ENCODE peak calls at places on chromosomes 7 and 10, in four cellular contexts. Q is heart right ventricle, R is SK-N-SH, E is MM.1S. S is an unnamed sample.

GRCh38 chr10:131568866-131569265 is 257.3 kb upstream of the TCERG1L start:
- DNase-seq in R (no peak), E (no peak), Q (no peak), S (no peak)

GRCh38 chr10:4453950-4454349 is 372.1 kb upstream of the AKR1E2 start:
- DNase-seq in Q (no peak), R (no peak), E (no peak), S (no peak)

GRCh38 chr10:14327535-14327934 is 3.2 kb downstream of the FRMD4A start:
- DNase-seq in R (peak; percentile 24), Q (no peak), E (no peak), S (no peak)

GRCh38 chr10:131199646-131200045 is 111.9 kb downstream of the TCERG1L start:
- DNase-seq in R (no peak), E (no peak), Q (no peak), S (no peak)

GRCh38 chr10:103083266-103083976 is 109.7 kb downstream of the NT5C2 start:
- DNase-seq in E (no peak), Q (no peak), R (no peak), S (no peak)

GRCh38 chr7:69359003-69359555 is 239.2 kb upstream of the AUTS2 start:
- DNase-seq in Q (no peak), R (no peak), E (no peak), S (no peak)

GRCh38 chr7:41117431-41117830 is 585.5 kb downstream of the INHBA start:
- DNase-seq in E (no peak), R (no peak), Q (no peak), S (no peak)

GRCh38 chr10:113056468-113057021 is 106.5 kb downstream of the TCF7L2 start:
- DNase-seq in E (no peak), Q (no peak), R (no peak), S (no peak)

GRCh38 chr10:25017247-25017590 is 807 bp downstream of the THNSL1 start:
- DNase-seq in R (peak; percentile 29), E (no peak), Q (no peak), S (no peak)

GRCh38 chr7:131057015-131057518 is 270.6 kb upstream of the MKLN1 start:
- DNase-seq in E (peak; percentile 89), R (no peak), Q (no peak), S (no peak)

GRCh38 chr7:109094-109493 is 83.3 kb upstream of the FAM20C start:
- DNase-seq in Q (no peak), E (no peak), R (no peak), S (no peak)

GRCh38 chr10:95646160-95646559 is 10.4 kb downstream of the ALDH18A1 start:
- DNase-seq in E (no peak), Q (no peak), R (no peak), S (no peak)

GRCh38 chr10:2928219-2928840 is 139.0 kb upstream of the PFKP start:
- DNase-seq in Q (peak; percentile 54), E (peak; percentile 42), R (peak; percentile 84), S (peak; percentile 95)

GRCh38 chr10:62038609-62039190 is 137.2 kb downstream of the ARID5B start:
- DNase-seq in R (peak; percentile 62), Q (peak; percentile 63), E (peak; percentile 83), S (peak; percentile 90)

GRCh38 chr10:79181680-79182079 is 112.9 kb downstream of the ZMIZ1 start:
- DNase-seq in E (no peak), Q (peak; percentile 31), R (no peak), S (no peak)

GRCh38 chr7:138981332-138982203 is at the start of gene KIAA1549:
- DNase-seq in E (peak; percentile 87), R (peak; percentile 98), Q (peak; percentile 72), S (peak; percentile 59)

GRCh38 chr7:111638048-111638447 is 75.8 kb upstream of the IMMP2L start:
- DNase-seq in R (no peak), E (no peak), Q (no peak), S (no peak)

GRCh38 chr7:134448359-134449229 is 10.3 kb downstream of the AKR1B1 start:
- DNase-seq in Q (no peak), R (no peak), E (no peak), S (no peak)

GRCh38 chr7:24948739-24949138 is 31.2 kb downstream of the OSBPL3 start:
- DNase-seq in Q (no peak), E (no peak), R (no peak), S (no peak)

GRCh38 chr10:107098326-107098725 is 66.2 kb downstream of the SORCS1 start:
- DNase-seq in E (no peak), R (no peak), Q (no peak), S (no peak)

GRCh38 chr10:78461333-78461732 is 427.7 kb downstream of the RPS24 start:
- DNase-seq in E (no peak), R (no peak), Q (no peak), S (no peak)

GRCh38 chr10:92244796-92245195 is 46.1 kb downstream of the CPEB3 start:
- DNase-seq in E (no peak), Q (no peak), R (no peak), S (no peak)

GRCh38 chr7:64888901-64889685 is 14.0 kb upstream of the ZNF273 start:
- DNase-seq in Q (peak; percentile 36), E (no peak), R (peak; percentile 31), S (no peak)

GRCh38 chr10:69914373-69915268 is 112.9 kb downstream of the COL13A1 start:
- DNase-seq in R (peak; percentile 87), Q (peak; percentile 71), E (peak; percentile 64), S (peak; percentile 86)

GRCh38 chr7:148515237-148515636 is 75.3 kb upstream of the C7orf33 start:
- DNase-seq in R (no peak), Q (no peak), E (no peak), S (no peak)

GRCh38 chr7:28685291-28685659 is 272.9 kb downstream of the TRIL start:
- DNase-seq in Q (peak; percentile 25), R (peak; percentile 28), E (no peak), S (no peak)

GRCh38 chr10:28137907-28138880 is 139.3 kb upstream of the ODAD2 start:
- DNase-seq in E (no peak), R (no peak), Q (no peak), S (no peak)

GRCh38 chr7:155267023-155267422 is 30.7 kb upstream of the INSIG1 start:
- DNase-seq in Q (no peak), R (no peak), E (no peak), S (no peak)

GRCh38 chr10:373516-374309 is 238.5 kb downstream of the ZMYND11 start:
- DNase-seq in E (no peak), Q (no peak), R (peak; percentile 56), S (no peak)

GRCh38 chr7:41834805-41835694 is 132.2 kb upstream of the INHBA start:
- DNase-seq in Q (no peak), R (no peak), E (no peak), S (no peak)

GRCh38 chr7:74289660-74290589 is 718 bp downstream of the CLIP2 start:
- DNase-seq in Q (peak; percentile 44), E (no peak), R (peak; percentile 76), S (no peak)

GRCh38 chr10:101986277-101986971 is 69.5 kb downstream of the ARMH3 start:
- DNase-seq in Q (peak; percentile 41), R (peak; percentile 24), E (peak; percentile 25), S (no peak)

GRCh38 chr10:45452743-45453452 is 78.9 kb downstream of the ALOX5 start:
- DNase-seq in Q (no peak), R (no peak), E (no peak), S (no peak)

GRCh38 chr10:71721313-71721712 is 1.7 kb upstream of the C10orf105 start:
- DNase-seq in E (no peak), Q (no peak), R (no peak), S (no peak)

GRCh38 chr7:20786779-20787651 is at the start of gene SP8:
- DNase-seq in Q (peak; percentile 11), E (no peak), R (peak; percentile 91), S (no peak)

GRCh38 chr10:91883549-91884542 is 25.4 kb downstream of the FGFBP3 start:
- DNase-seq in E (no peak), R (no peak), Q (no peak), S (no peak)

DNA sequence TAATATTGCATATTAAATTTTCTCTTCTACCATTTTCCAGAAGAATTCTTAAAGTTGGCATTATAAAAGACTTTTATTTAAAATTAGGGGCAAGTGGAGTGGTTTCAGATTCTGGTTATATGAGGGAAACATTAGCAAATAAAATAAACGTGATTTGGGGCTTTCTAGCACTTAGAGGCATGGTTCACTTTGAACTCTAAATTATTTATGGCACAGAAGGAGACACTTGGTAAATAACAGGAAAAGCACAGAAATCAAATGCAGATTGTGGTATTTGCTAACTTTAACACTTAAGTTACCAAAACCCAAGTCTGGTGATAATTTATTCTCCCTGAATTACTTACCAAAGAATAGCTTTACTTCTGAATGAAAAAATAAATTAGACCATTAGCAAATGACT is 134.5 kb upstream of the ETV1 start:
- DNase-seq in R (no peak), Q (no peak), E (no peak), S (no peak)
- H3K4me3 ChIP-seq in R (no peak overlapping the region), Q (no peak overlapping the region), E (no peak overlapping the region), S (no peak overlapping the region)

DNA sequence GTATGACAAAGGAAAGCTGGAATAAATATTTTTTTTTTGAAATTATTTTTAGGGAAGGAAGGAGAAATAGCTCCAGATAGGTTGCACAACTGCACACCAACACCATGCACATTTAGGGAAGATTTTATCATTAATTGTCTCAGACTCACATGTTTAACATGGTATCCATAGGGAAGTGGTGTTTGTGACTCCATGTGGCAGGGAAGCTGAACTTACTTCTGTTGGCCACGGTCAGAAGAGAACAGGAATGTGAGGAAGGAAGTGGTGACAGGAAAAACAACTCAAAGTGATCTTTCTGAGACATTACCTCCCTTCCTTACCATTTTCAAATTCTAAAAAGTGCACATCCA is 78.6 kb upstream of the NRP1 start:
- DNase-seq in E (no peak), Q (no peak), R (no peak), S (no peak)
- H3K4me3 ChIP-seq in E (no peak overlapping the region), Q (no peak overlapping the region), R (no peak overlapping the region), S (no peak overlapping the region)

DNA sequence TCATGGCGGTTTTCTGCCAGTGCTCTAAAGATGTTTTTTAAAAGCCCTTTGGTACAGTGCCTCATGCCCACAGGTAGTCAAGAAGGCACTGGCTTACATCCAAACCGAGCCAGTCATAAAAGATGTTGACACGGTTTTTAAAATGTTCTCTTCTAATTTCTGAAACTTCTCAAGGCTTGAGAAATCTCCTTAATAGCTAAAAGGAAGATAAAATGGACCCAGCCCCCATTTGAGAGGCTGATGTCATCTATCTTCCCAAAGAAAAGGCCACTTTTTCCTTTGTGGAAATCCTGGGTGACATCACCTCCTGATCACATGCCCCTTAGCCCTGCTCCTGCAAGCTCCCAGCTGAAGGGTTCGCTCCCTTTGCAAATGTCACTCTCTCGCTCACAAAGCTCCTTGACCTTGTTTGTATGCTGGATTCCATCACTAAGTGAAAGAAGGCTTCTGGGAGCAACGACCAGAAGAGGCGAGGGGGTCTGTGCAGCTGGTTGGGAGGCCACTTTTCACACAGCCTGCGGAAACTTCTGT is 122.9 kb downstream of the CUBN start:
- DNase-seq in R (no peak), Q (no peak), E (no peak), S (no peak)
- H3K4me3 ChIP-seq in R (no peak overlapping the region), Q (no peak overlapping the region), E (no peak overlapping the region), S (no peak overlapping the region)

GRCh38 chr7:112868609-112869008 is 78.4 kb upstream of the TMEM168 start:
- DNase-seq in R (no peak), Q (no peak), E (no peak), S (no peak)
- H3K4me3 ChIP-seq in R (no peak overlapping the region), Q (no peak overlapping the region), E (no peak overlapping the region), S (no peak overlapping the region)

S was measured in Karpas-422.